ENCODE peak calls at places on chromosomes 13 and 19, in seven cellular contexts. One of them, this sample, is unnamed.

GRCh38 chr13:77896977-77897376 is 21.7 kb downstream of the EDNRB start:
- DNase-seq in keratinocyte: no peak
- DNase-seq in activated B cell treated with CpG ODN at 0.5 μM for 24 hours: no peak
- DNase-seq in mucosa of descending colon: no peak
- DNase-seq in NT2/D1: no peak
- DNase-seq in neural progenitor cell: no peak
- DNase-seq in choroid plexus epithelial cell: no peak
- DNase-seq in this sample: no peak

GRCh38 chr19:45097776-45098520 is 5.0 kb downstream of the PPP1R37 start:
- DNase-seq in keratinocyte: no peak
- DNase-seq in activated B cell treated with CpG ODN at 0.5 μM for 24 hours: no peak
- DNase-seq in mucosa of descending colon: no peak
- DNase-seq in NT2/D1: no peak
- DNase-seq in neural progenitor cell: no peak
- DNase-seq in choroid plexus epithelial cell: peak; percentile 98
- DNase-seq in this sample: no peak

GRCh38 chr19:49019242-49019932 is 2.5 kb upstream of the LHB start:
- DNase-seq in keratinocyte: no peak
- DNase-seq in activated B cell treated with CpG ODN at 0.5 μM for 24 hours: peak; percentile 69
- DNase-seq in mucosa of descending colon: peak; percentile 85
- DNase-seq in NT2/D1: peak; percentile 35
- DNase-seq in neural progenitor cell: peak; percentile 77
- DNase-seq in choroid plexus epithelial cell: peak; percentile 45
- DNase-seq in this sample: peak; percentile 89

GRCh38 chr13:101283782-101284181 is 132.5 kb downstream of the NALCN start:
- DNase-seq in keratinocyte: no peak
- DNase-seq in activated B cell treated with CpG ODN at 0.5 μM for 24 hours: no peak
- DNase-seq in mucosa of descending colon: no peak
- DNase-seq in NT2/D1: no peak
- DNase-seq in neural progenitor cell: no peak
- DNase-seq in choroid plexus epithelial cell: no peak
- DNase-seq in this sample: no peak

GRCh38 chr19:9313756-9314155 is 4.1 kb upstream of the ZNF699 start:
- DNase-seq in keratinocyte: no peak
- DNase-seq in activated B cell treated with CpG ODN at 0.5 μM for 24 hours: no peak
- DNase-seq in mucosa of descending colon: no peak
- DNase-seq in NT2/D1: no peak
- DNase-seq in neural progenitor cell: no peak
- DNase-seq in choroid plexus epithelial cell: no peak
- DNase-seq in this sample: no peak

GRCh38 chr13:64540468-64540867 is 2689.7 kb downstream of the PCDH9 start:
- DNase-seq in keratinocyte: no peak
- DNase-seq in activated B cell treated with CpG ODN at 0.5 μM for 24 hours: no peak
- DNase-seq in mucosa of descending colon: no peak
- DNase-seq in NT2/D1: no peak
- DNase-seq in neural progenitor cell: no peak
- DNase-seq in choroid plexus epithelial cell: no peak
- DNase-seq in this sample: no peak

GRCh38 chr13:45441633-45442032 is 23.1 kb upstream of the COG3 start:
- DNase-seq in keratinocyte: no peak
- DNase-seq in activated B cell treated with CpG ODN at 0.5 μM for 24 hours: no peak
- DNase-seq in mucosa of descending colon: no peak
- DNase-seq in NT2/D1: no peak
- DNase-seq in neural progenitor cell: no peak
- DNase-seq in choroid plexus epithelial cell: peak; percentile 76
- DNase-seq in this sample: no peak

GRCh38 chr19:1076951-1077350 is 10.0 kb downstream of the ARHGAP45 start:
- DNase-seq in keratinocyte: no peak
- DNase-seq in activated B cell treated with CpG ODN at 0.5 μM for 24 hours: peak; percentile 84
- DNase-seq in mucosa of descending colon: peak; percentile 86
- DNase-seq in NT2/D1: no peak
- DNase-seq in neural progenitor cell: no peak
- DNase-seq in choroid plexus epithelial cell: no peak
- DNase-seq in this sample: peak; percentile 84

GRCh38 chr19:16566161-16566560 is 6.1 kb downstream of the SLC35E1 start:
- DNase-seq in keratinocyte: no peak
- DNase-seq in activated B cell treated with CpG ODN at 0.5 μM for 24 hours: no peak
- DNase-seq in mucosa of descending colon: no peak
- DNase-seq in NT2/D1: no peak
- DNase-seq in neural progenitor cell: no peak
- DNase-seq in choroid plexus epithelial cell: no peak
- DNase-seq in this sample: no peak

GRCh38 chr13:100890645-100891044 is 216.1 kb upstream of the TMTC4 start:
- DNase-seq in keratinocyte: no peak
- DNase-seq in activated B cell treated with CpG ODN at 0.5 μM for 24 hours: no peak
- DNase-seq in mucosa of descending colon: no peak
- DNase-seq in NT2/D1: no peak
- DNase-seq in neural progenitor cell: no peak
- DNase-seq in choroid plexus epithelial cell: no peak
- DNase-seq in this sample: no peak

GRCh38 chr13:29484236-29484635 is 111.3 kb downstream of the SLC7A1 start:
- DNase-seq in keratinocyte: no peak
- DNase-seq in activated B cell treated with CpG ODN at 0.5 μM for 24 hours: no peak
- DNase-seq in mucosa of descending colon: no peak
- DNase-seq in NT2/D1: no peak
- DNase-seq in neural progenitor cell: peak; percentile 61
- DNase-seq in choroid plexus epithelial cell: no peak
- DNase-seq in this sample: no peak